ENCODE peak calls at places on chromosomes 4 and X, in four cellular contexts. G, T, A and W are unnamed samples. For H3K27me3, the result is how much of the 10 kb centered on the place peaks cover.

GRCh38 chr4:121814756-121815155 is 8.9 kb downstream of the CCNA2 start:
- DNase-seq in G (peak), T (no peak), A (no peak), W (no peak)

GRCh38 chr4:3300198-3300671 is 7.4 kb downstream of the RGS12 start:
- DNase-seq in G (no peak), T (no peak), A (no peak), W (no peak)

GRCh38 chr4:2042207-2042946 is 16.8 kb upstream of the NAT8L start:
- DNase-seq in G (peak), T (no peak), A (no peak), W (peak)

GRCh38 chrX:16124201-16124600 is 836 bp downstream of the GRPR start:
- DNase-seq in G (no peak), T (no peak), A (no peak), W (no peak)

GRCh38 chr4:104897297-104897645 is 249.4 kb upstream of the TET2 start:
- DNase-seq in G (no peak), T (no peak), A (no peak), W (no peak)

GRCh38 chr4:16297003-16297402 is 70.7 kb upstream of the TAPT1 start:
- DNase-seq in G (peak), T (no peak), A (no peak), W (no peak)

GRCh38 chr4:125016892-125017299 is 297.9 kb upstream of the FAT4 start:
- DNase-seq in G (no peak), T (no peak), A (no peak), W (no peak)

GRCh38 chr4:4492161-4492847 is 49.5 kb downstream of the STX18 start:
- DNase-seq in G (peak), T (no peak), A (peak), W (no peak)

GRCh38 chr4:183200453-183200852 is 101.4 kb downstream of the WWC2 start:
- DNase-seq in G (peak), T (no peak), A (peak), W (no peak)

GRCh38 chr4:176270669-176271068 is 1.6 kb upstream of the ASB5 start:
- DNase-seq in G (peak), T (no peak), A (peak), W (peak)

GRCh38 chr4:113397114-113397701 is 347.8 kb downstream of the ANK2 start:
- DNase-seq in G (peak), T (no peak), A (peak), W (no peak)

GRCh38 chr4:23232987-23233386 is 540.2 kb downstream of the GBA3 start:
- DNase-seq in G (no peak), T (no peak), A (no peak), W (no peak)

GRCh38 chr4:1939664-1940509 is 68.7 kb downstream of the NSD2 start:
- DNase-seq in G (peak), T (no peak), A (peak), W (no peak)

GRCh38 chrX:103376118-103376978 is at the start of gene BEX3:
- DNase-seq in G (peak), T (peak), A (peak), W (peak)

GRCh38 chr4:140019619-140020367 is 134.2 kb downstream of the MAML3 start:
- DNase-seq in G (no peak), T (no peak), A (no peak), W (no peak)

GRCh38 chr4:25184056-25184455 is 23.8 kb upstream of the SEPSECS start:
- DNase-seq in G (no peak), T (no peak), A (no peak), W (no peak)

GRCh38 chr4:1644906-1645657 is 39.0 kb downstream of the FAM53A start:
- DNase-seq in G (peak), T (no peak), A (no peak), W (no peak)

GRCh38 chr4:89708903-89709361 is 128.0 kb downstream of the SNCA start:
- DNase-seq in G (peak), T (no peak), A (peak), W (no peak)

GRCh38 chr4:158410272-158410671 is 111.4 kb upstream of the RXFP1 start:
- DNase-seq in G (peak), T (no peak), A (peak), W (no peak)

GRCh38 chr4:27218013-27218412 is 357.4 kb downstream of the STIM2 start:
- DNase-seq in G (no peak), T (no peak), A (no peak), W (no peak)

GRCh38 chrX:46180258-46180687 is 364.9 kb downstream of the ZNF674 start:
- DNase-seq in G (peak), T (no peak), A (no peak), W (no peak)

GRCh38 chr4:24394041-24394440 is 190.3 kb downstream of the DHX15 start:
- DNase-seq in G (no peak), T (no peak), A (no peak), W (no peak)

GRCh38 chrX:50905334-50905733 is 5.2 kb upstream of the BMP15 start:
- DNase-seq in G (no peak), T (no peak), A (no peak), W (no peak)

GRCh38 chrX:42027367-42028025 is 104.1 kb upstream of the CASK start:
- DNase-seq in G (no peak), T (no peak), A (no peak), W (no peak)

GRCh38 chrX:44462851-44463250 is 79.8 kb downstream of the FUNDC1 start:
- DNase-seq in G (peak), T (no peak), A (peak), W (no peak)

GRCh38 chrX:126985960-126986359 is 166.4 kb downstream of the PRR32 start:
- DNase-seq in G (no peak), T (no peak), A (no peak), W (no peak)

GRCh38 chr4:15963001-15963451 is at the start of gene FGFBP2:
- DNase-seq in G (peak), T (peak), A (peak), W (peak)

GRCh38 chr4:1400861-1401408 is 5.3 kb downstream of the NKX1-1 start:
- DNase-seq in G (no peak), T (no peak), A (no peak), W (peak)

GRCh38 chrX:119201570-119201969 is 34.5 kb upstream of the PGRMC1 start:
- DNase-seq in G (no peak), T (no peak), A (no peak), W (no peak)

GRCh38 chr4:80878218-80878617 is 152.3 kb upstream of the BMP3 start:
- DNase-seq in G (no peak), T (no peak), A (no peak), W (no peak)

GRCh38 chr4:188218392-188218791 is 79.2 kb downstream of the TRIML1 start:
- DNase-seq in G (no peak), T (no peak), A (no peak), W (no peak)

GRCh38 chr4:71460368-71460767 is 121.5 kb downstream of the SLC4A4 start:
- DNase-seq in G (no peak), T (no peak), A (no peak), W (peak)

GRCh38 chr4:147160908-147161513 is 215.3 kb upstream of the TTC29 start:
- DNase-seq in G (peak), T (no peak), A (peak), W (peak)

GRCh38 chr4:70722199-70722791 is 531 bp downstream of the RUFY3 start:
- DNase-seq in G (peak), T (no peak), A (no peak), W (peak)

GRCh38 chrX:1086444-1087409 is 125.7 kb downstream of the CRLF2 start:
- DNase-seq in G (no peak), T (no peak), A (no peak), W (no peak)

GRCh38 chr4:96652821-96653220 is 812.9 kb downstream of the PDHA2 start:
- DNase-seq in G (no peak), T (no peak), A (no peak), W (no peak)

GRCh38 chr4:2745981-2746806 is 9.9 kb downstream of the TNIP2 start:
- DNase-seq in G (peak), T (peak), A (peak), W (no peak)

GRCh38 chr4:38193464-38193863 is 233.3 kb downstream of the PTTG2 start:
- DNase-seq in G (peak), T (no peak), A (no peak), W (no peak)

GRCh38 chr4:13535708-13536361 is 8.5 kb downstream of the NKX3-2 start:
- DNase-seq in G (no peak), T (no peak), A (no peak), W (peak)
- H3K27me3 ChIP-seq in G (half or more), T (half or more), A (half or more), W (under half)

GRCh38 chrX:144801786-144802185 is 445.5 kb upstream of the SPANXN1 start:
- DNase-seq in G (no peak), T (no peak), A (no peak), W (no peak)

GRCh38 chrX:144798972-144799371 is 448.3 kb upstream of the SPANXN1 start:
- DNase-seq in G (no peak), T (no peak), A (no peak), W (no peak)
- H3K27me3 ChIP-seq in G (under half), T (under half), A (under half), W (under half)

DNA sequence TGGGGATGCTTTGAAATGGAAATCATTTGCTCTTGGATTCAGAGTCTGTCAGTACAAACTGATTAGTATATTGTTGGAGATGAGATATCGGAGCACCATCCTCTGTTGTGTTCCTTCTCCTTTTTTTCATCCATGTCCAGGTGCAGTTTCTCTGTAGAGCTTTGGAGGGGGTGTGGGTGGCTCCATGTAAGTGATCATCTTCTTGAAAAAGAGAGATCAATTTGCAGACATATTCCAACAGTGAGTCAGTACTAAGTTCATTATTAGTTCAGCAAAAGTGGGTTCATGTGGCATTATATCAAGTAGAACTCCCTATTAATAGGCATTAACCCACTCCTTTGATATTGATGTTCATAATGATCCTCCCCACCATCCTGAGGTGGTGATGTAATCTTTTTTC is 18.9 kb downstream of the FRAS1 start:
- DNase-seq in G (no peak), T (no peak), A (no peak), W (no peak)
- H3K27me3 ChIP-seq in G (under half), T (under half), A (under half), W (under half)

GRCh38 chr4:146062325-146062715 is 113.2 kb upstream of the LSM6 start:
- DNase-seq in G (no peak), T (no peak), A (no peak), W (no peak)
- H3K27me3 ChIP-seq in G (under half), T (under half), A (under half), W (under half)

GRCh38 chr4:6329478-6330383 is 60.1 kb downstream of the WFS1 start:
- DNase-seq in G (no peak), T (no peak), A (no peak), W (no peak)
- H3K27me3 ChIP-seq in G (under half), T (under half), A (under half), W (under half)

DNA sequence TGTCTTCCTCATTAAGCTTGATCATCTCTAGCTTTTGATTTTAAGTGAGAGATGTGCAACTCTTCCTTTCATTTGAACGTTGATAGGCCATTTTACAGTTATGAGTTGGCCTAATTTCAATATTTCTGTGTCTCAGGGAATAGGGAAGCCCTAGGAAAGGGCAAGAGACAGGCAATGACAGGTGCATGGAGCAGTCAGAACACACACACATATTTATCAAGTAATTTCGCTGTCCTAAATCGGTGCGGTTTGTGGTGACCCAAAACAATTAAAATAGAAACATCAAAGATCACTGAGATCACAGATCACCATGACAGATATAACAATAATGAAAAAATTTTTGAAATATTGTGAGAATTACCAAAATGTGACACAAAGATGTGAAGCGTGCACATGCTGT is 87.7 kb upstream of the LSM6 start:
- DNase-seq in G (no peak), T (no peak), A (no peak), W (no peak)
- H3K27me3 ChIP-seq in G (under half), T (under half), A (under half), W (under half)

GRCh38 chr4:6557185-6557584 is 17.8 kb upstream of the MAN2B2 start:
- DNase-seq in G (no peak), T (no peak), A (no peak), W (no peak)

GRCh38 chr4:6555519-6555918 is 19.5 kb upstream of the MAN2B2 start:
- DNase-seq in G (no peak), T (no peak), A (no peak), W (no peak)

GRCh38 chr4:6556263-6556662 is 18.7 kb upstream of the MAN2B2 start:
- DNase-seq in G (no peak), T (no peak), A (no peak), W (no peak)

GRCh38 chr4:6560416-6561172 is 14.4 kb upstream of the MAN2B2 start:
- DNase-seq in G (peak), T (no peak), A (no peak), W (no peak)

DNA sequence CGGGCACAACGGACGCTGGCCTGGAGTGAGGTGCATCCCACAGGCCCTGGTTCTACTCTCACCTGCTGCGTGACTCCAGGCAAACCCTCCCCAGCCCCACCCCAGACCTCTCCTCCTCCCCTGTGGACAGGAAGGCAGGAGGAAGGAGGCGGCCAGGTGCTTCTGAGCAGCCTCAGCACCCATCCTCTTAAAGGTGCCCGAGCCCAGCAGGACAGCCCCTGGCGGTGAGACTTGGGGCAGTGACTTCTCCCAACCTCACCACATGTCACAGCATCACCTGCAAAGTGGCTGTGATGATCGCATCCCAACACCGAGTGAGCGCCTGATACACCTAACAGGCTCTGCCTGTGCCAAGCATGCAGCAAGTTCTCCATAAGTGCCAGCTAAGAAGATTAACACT is 17.1 kb upstream of the MAN2B2 start:
- DNase-seq in G (no peak), T (no peak), A (no peak), W (no peak)
- H3K27me3 ChIP-seq in G (under half), T (under half), A (under half), W (under half)

GRCh38 chr4:174213734-174214101 is 69.7 kb downstream of the FBXO8 start:
- DNase-seq in G (no peak), T (no peak), A (no peak), W (no peak)
- H3K27me3 ChIP-seq in G (under half), T (half or more), A (half or more), W (under half)